ENCODE peak calls at places on chromosomes 7 and 10, in six cellular contexts. X is endothelial cell of umbilical vein, I is HCT116, S is GM12878, P is HepG2, N is H1. Q is an unnamed sample.

GRCh38 chr10:118843647-118844265 is 89.0 kb upstream of the CACUL1 start:
- DNase-seq in X (no peak), I (no peak), S (no peak), P (no peak), N (no peak), Q (no peak)

GRCh38 chr7:134622303-134622995 is 24.2 kb upstream of the BPGM start:
- DNase-seq in X (no peak), I (no peak), S (no peak), P (no peak), N (no peak), Q (no peak)

GRCh38 chr7:135761751-135762488 is 13.3 kb upstream of the FAM180A start:
- DNase-seq in X (peak), I (no peak), S (no peak), P (no peak), N (no peak), Q (no peak)

GRCh38 chr7:88759216-88759955 is at the start of gene ZNF804B:
- DNase-seq in X (peak), I (no peak), S (no peak), P (no peak), N (peak), Q (no peak)

GRCh38 chr10:3330687-3331086 is 158.1 kb upstream of the PITRM1 start:
- DNase-seq in X (no peak), I (no peak), S (no peak), P (no peak), N (no peak), Q (no peak)

GRCh38 chr10:89389254-89389653 is 3.2 kb upstream of the IFIT1 start:
- DNase-seq in X (peak), I (peak), S (no peak), P (peak), N (no peak), Q (no peak)

GRCh38 chr10:132536241-132536963 is 1.2 kb upstream of the INPP5A start:
- DNase-seq in X (no peak), I (no peak), S (no peak), P (no peak), N (no peak), Q (no peak)

GRCh38 chr10:70902659-70903261 is 14.4 kb upstream of the PCBD1 start:
- DNase-seq in X (no peak), I (no peak), S (no peak), P (no peak), N (no peak), Q (no peak)

GRCh38 chr7:116443646-116444045 is 55.9 kb upstream of the CAV2 start:
- DNase-seq in X (no peak), I (no peak), S (no peak), P (no peak), N (no peak), Q (no peak)

GRCh38 chr7:40658731-40659130 is 523.9 kb downstream of the SUGCT start:
- DNase-seq in X (no peak), I (no peak), S (no peak), P (no peak), N (no peak), Q (no peak)

GRCh38 chr10:5527332-5528200 is 2.8 kb downstream of the CALML3 start:
- DNase-seq in X (no peak), I (no peak), S (no peak), P (peak), N (no peak), Q (no peak)

GRCh38 chr7:78493383-78493782 is 694.8 kb downstream of the PHTF2 start:
- DNase-seq in X (no peak), I (no peak), S (no peak), P (no peak), N (no peak), Q (no peak)

GRCh38 chr7:14714161-14714728 is 188.3 kb downstream of the DGKB start:
- DNase-seq in X (peak), I (no peak), S (peak), P (no peak), N (no peak), Q (no peak)

GRCh38 chr10:109880886-109881467 is 42.3 kb downstream of the XPNPEP1 start:
- DNase-seq in X (no peak), I (no peak), S (no peak), P (no peak), N (no peak), Q (no peak)

GRCh38 chr10:119197921-119198320 is 9.4 kb upstream of the GRK5 start:
- DNase-seq in X (peak), I (no peak), S (no peak), P (peak), N (no peak), Q (no peak)

GRCh38 chr7:76409537-76409936 is at the start of gene SSC4D:
- DNase-seq in X (no peak), I (no peak), S (no peak), P (peak), N (peak), Q (no peak)

DNA sequence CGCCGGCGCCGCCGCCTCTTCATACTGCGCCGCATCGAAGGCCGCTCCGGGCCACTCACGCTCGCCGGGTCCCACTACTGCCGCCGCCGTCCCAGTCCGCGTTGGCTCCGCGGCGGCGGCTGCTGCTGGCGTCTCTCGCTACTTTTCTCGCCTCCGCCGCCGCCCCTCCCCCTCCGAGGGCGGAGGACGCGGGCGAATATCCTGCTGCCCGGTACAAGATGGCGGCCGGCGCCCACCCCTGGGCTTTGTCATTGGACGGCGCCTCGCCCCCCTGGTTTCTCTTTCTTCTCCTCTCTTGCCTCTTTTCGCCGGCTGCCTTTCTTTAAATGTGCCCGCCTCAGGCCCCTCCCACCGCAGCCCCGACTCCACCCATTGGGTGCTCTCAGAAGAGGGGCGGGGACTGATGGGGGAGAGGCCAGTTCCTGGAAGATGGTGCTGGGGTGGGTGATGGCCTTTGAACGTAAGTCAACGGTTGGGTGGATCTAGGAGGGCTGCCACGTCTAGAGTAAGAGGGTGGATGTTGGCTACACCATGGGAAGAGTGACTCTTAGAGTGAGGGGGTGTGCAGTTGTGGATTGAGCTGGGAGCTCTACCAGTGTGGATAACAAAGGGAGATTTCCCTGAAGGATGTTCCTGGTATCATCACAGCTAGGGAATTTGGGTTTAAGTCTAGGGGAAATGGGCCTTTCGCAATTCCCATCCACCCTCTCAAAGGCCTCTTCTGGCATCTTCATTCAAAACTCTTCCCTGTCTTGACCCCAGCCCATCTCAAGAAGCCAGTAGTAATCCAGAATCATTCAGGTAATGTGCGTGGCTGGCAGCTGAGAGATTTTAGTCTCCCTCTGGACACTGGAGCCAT is at the start of gene CCDC71L:
- DNase-seq in X (peak), I (peak), S (peak), P (no peak), N (peak), Q (peak)
- TF ChIP-seq EZH2 in X (no peak), I (no peak), S (no peak), P (no peak), N (no peak), Q (no peak)

GRCh38 chr7:46533946-46534345 is 612.9 kb upstream of the IGFBP3 start:
- DNase-seq in X (no peak), I (no peak), S (no peak), P (no peak), N (no peak), Q (no peak)
- H3K9ac ChIP-seq in X (no peak), I (no peak), S (no peak), P (no peak), N (no peak), Q (no peak)

GRCh38 chr7:35037211-35037525 is at the start of gene DPY19L1:
- DNase-seq in X (no peak), I (no peak), S (no peak), P (no peak), N (no peak), Q (no peak)
- TF ChIP-seq POLR2AphosphoS5 in X (no peak), I (peak), S (no peak), P (no peak), N (no peak), Q (no peak)

GRCh38 chr10:80771902-80772555 is 234.3 kb downstream of the SH2D4B start:
- DNase-seq in X (no peak), I (no peak), S (no peak), P (no peak), N (no peak), Q (no peak)
- TF ChIP-seq EZH2 in X (no peak), I (no peak), S (no peak), P (no peak), N (no peak), Q (no peak)

GRCh38 chr10:13717936-13718772 is 131.4 kb downstream of the PRPF18 start:
- DNase-seq in X (no peak), I (no peak), S (no peak), P (peak), N (no peak), Q (no peak)
- H3K9ac ChIP-seq in X (no peak), I (no peak), S (peak), P (no peak), N (no peak), Q (no peak)

GRCh38 chr10:101237908-101238731 is 8.9 kb upstream of the LBX1 start:
- DNase-seq in X (no peak), I (no peak), S (no peak), P (no peak), N (no peak), Q (no peak)
- TF ChIP-seq POLR2AphosphoS5 in X (no peak), I (no peak), S (no peak), P (no peak), N (no peak), Q (no peak)

GRCh38 chr10:49610735-49611165 is 640 bp downstream of the SLC18A3 start:
- DNase-seq in X (no peak), I (no peak), S (no peak), P (no peak), N (no peak), Q (no peak)

GRCh38 chr10:49612513-49613159 is 1.2 kb upstream of the CHAT start:
- DNase-seq in X (no peak), I (no peak), S (no peak), P (peak), N (peak), Q (no peak)

GRCh38 chr10:49611166-49611814 is 1.2 kb downstream of the SLC18A3 start:
- DNase-seq in X (no peak), I (no peak), S (no peak), P (no peak), N (peak), Q (no peak)

GRCh38 chr10:49613160-49613881 is 516 bp upstream of the CHAT start:
- DNase-seq in X (no peak), I (no peak), S (no peak), P (no peak), N (peak), Q (no peak)

DNA sequence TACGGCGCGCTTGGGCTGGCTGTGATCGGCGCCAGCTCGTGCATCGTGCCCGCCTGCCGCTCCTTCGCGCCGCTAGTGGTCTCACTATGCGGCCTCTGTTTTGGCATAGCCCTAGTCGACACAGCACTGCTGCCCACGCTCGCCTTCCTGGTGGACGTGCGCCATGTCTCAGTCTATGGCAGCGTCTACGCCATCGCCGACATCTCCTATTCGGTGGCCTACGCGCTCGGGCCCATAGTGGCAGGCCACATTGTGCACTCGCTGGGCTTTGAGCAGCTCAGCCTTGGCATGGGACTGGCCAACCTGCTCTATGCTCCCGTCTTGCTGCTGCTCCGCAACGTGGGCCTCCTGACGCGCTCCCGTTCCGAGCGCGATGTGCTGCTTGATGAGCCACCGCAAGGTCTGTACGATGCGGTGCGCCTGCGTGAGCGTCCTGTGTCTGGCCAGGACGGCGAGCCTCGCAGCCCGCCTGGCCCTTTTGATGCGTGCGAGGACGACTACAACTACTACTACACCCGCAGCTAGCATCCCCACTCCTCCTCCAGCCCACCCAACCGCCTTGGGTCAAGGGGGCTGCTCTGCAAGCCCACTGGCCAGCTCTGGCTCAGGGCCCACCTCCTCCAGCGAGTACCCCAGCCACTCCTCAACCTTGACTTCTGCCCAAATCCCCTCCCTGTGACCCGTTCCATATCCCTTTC is 1.9 kb downstream of the SLC18A3 start:
- DNase-seq in X (no peak), I (no peak), S (no peak), P (no peak), N (peak), Q (no peak)
- TF ChIP-seq EZH2 in X (peak), I (no peak), S (no peak), P (no peak), N (peak), Q (no peak)